ENCODE peak calls at places on chromosomes 3 and 15, in five cellular contexts. P is breast epithelium, G is AG09309, S is AG04450, A is dorsolateral prefrontal cortex. O is an unnamed sample.

GRCh38 chr3:66487475-66487874 is 13.3 kb downstream of the LRIG1 start:
- DNase-seq in P (no peak), G (no peak), S (no peak), A (no peak), O (no peak)

GRCh38 chr3:112333386-112334334 is 704 bp downstream of the CD200 start:
- DNase-seq in P (no peak), G (no peak), S (no peak), A (peak), O (peak)

GRCh38 chr3:168096210-168096795 is 579 bp upstream of the GOLIM4 start:
- DNase-seq in P (no peak), G (peak), S (peak), A (peak), O (peak)

GRCh38 chr15:41281236-41281635 is 50.2 kb downstream of the CHP1 start:
- DNase-seq in P (no peak), G (peak), S (peak), A (no peak), O (no peak)

GRCh38 chr3:192860464-192860863 is 57.2 kb downstream of the MB21D2 start:
- DNase-seq in P (no peak), G (no peak), S (no peak), A (no peak), O (no peak)

GRCh38 chr15:90558182-90558581 is 28.5 kb downstream of the CRTC3 start:
- DNase-seq in P (no peak), G (no peak), S (no peak), A (no peak), O (no peak)

GRCh38 chr3:45367451-45367850 is 20.9 kb upstream of the LARS2 start:
- DNase-seq in P (no peak), G (peak), S (peak), A (no peak), O (no peak)

GRCh38 chr3:183822631-183823030 is 2.7 kb downstream of the MAP6D1 start:
- DNase-seq in P (no peak), G (no peak), S (no peak), A (peak), O (no peak)

GRCh38 chr15:81337713-81338157 is 13.8 kb upstream of the STARD5 start:
- DNase-seq in P (no peak), G (no peak), S (no peak), A (no peak), O (no peak)

GRCh38 chr3:33277193-33277882 is at the start of gene FBXL2:
- DNase-seq in P (peak), G (no peak), S (peak), A (peak), O (peak)

GRCh38 chr3:71444028-71444860 is 139.3 kb downstream of the FOXP1 start:
- DNase-seq in P (peak), G (no peak), S (peak), A (no peak), O (no peak)

GRCh38 chr15:63461230-63461629 is 43.2 kb upstream of the USP3 start:
- DNase-seq in P (no peak), G (no peak), S (no peak), A (peak), O (no peak)

GRCh38 chr3:150663461-150663860 is 40.3 kb downstream of the ERICH6 start:
- DNase-seq in P (no peak), G (no peak), S (no peak), A (no peak), O (no peak)

GRCh38 chr3:108221403-108221802 is 821 bp downstream of the IFT57 start:
- DNase-seq in P (no peak), G (no peak), S (no peak), A (no peak), O (no peak)

GRCh38 chr3:170598091-170598502 is 12.2 kb upstream of the SLC7A14 start:
- DNase-seq in P (no peak), G (no peak), S (no peak), A (no peak), O (no peak)

GRCh38 chr3:50617911-50618481 is 1.0 kb downstream of the MAPKAPK3 start:
- DNase-seq in P (no peak), G (no peak), S (no peak), A (no peak), O (no peak)

GRCh38 chr3:120227710-120228347 is 57.2 kb downstream of the GPR156 start:
- DNase-seq in P (no peak), G (no peak), S (no peak), A (no peak), O (no peak)

GRCh38 chr3:47370887-47371697 is 9.7 kb upstream of the PTPN23 start:
- DNase-seq in P (no peak), G (no peak), S (no peak), A (no peak), O (no peak)

GRCh38 chr3:194475978-194476377 is 10.8 kb downstream of the ATP13A3 start:
- DNase-seq in P (no peak), G (no peak), S (no peak), A (no peak), O (no peak)

GRCh38 chr3:36991147-36991546 is 1.8 kb downstream of the EPM2AIP1 start:
- DNase-seq in P (no peak), G (no peak), S (no peak), A (no peak), O (no peak)

GRCh38 chr15:86863226-86863915 is 783.7 kb downstream of the AGBL1 start:
- DNase-seq in P (no peak), G (no peak), S (no peak), A (no peak), O (no peak)

GRCh38 chr3:139457066-139457465 is 19.2 kb downstream of the RBP2 start:
- DNase-seq in P (no peak), G (no peak), S (no peak), A (no peak), O (no peak)

GRCh38 chr3:2090512-2090911 is 8.2 kb upstream of the CNTN4 start:
- DNase-seq in P (no peak), G (no peak), S (no peak), A (no peak), O (no peak)

GRCh38 chr3:73950781-73951180 is 326.0 kb upstream of the PDZRN3 start:
- DNase-seq in P (no peak), G (no peak), S (no peak), A (no peak), O (no peak)

GRCh38 chr3:128245460-128245859 is 92.2 kb downstream of the EEFSEC start:
- DNase-seq in P (no peak), G (no peak), S (no peak), A (no peak), O (no peak)

GRCh38 chr3:139127101-139127500 is 82.4 kb upstream of the PRR23C start:
- DNase-seq in P (no peak), G (peak), S (peak), A (no peak), O (no peak)

GRCh38 chr3:163684651-163685050 is 1393.6 kb downstream of the SI start:
- DNase-seq in P (no peak), G (no peak), S (no peak), A (no peak), O (no peak)

GRCh38 chr15:100221461-100222348 is 120.1 kb downstream of the ADAMTS17 start:
- DNase-seq in P (no peak), G (no peak), S (no peak), A (no peak), O (no peak)

GRCh38 chr3:134903840-134904239 is 108.8 kb downstream of the EPHB1 start:
- DNase-seq in P (no peak), G (no peak), S (no peak), A (no peak), O (no peak)

GRCh38 chr15:77030928-77031375 is 36.0 kb downstream of the PSTPIP1 start:
- DNase-seq in P (peak), G (no peak), S (no peak), A (no peak), O (no peak)

GRCh38 chr15:39661776-39662175 is 80.9 kb downstream of the THBS1 start:
- DNase-seq in P (no peak), G (no peak), S (no peak), A (no peak), O (no peak)

GRCh38 chr3:68288050-68288449 is 633.6 kb upstream of the SUCLG2 start:
- DNase-seq in P (no peak), G (no peak), S (no peak), A (no peak), O (no peak)

GRCh38 chr3:143283432-143284128 is 164.0 kb downstream of the CHST2 start:
- DNase-seq in P (no peak), G (peak), S (no peak), A (no peak), O (no peak)

GRCh38 chr3:176855213-176855612 is 342.1 kb downstream of the TBL1XR1 start:
- DNase-seq in P (no peak), G (no peak), S (no peak), A (no peak), O (no peak)

DNA sequence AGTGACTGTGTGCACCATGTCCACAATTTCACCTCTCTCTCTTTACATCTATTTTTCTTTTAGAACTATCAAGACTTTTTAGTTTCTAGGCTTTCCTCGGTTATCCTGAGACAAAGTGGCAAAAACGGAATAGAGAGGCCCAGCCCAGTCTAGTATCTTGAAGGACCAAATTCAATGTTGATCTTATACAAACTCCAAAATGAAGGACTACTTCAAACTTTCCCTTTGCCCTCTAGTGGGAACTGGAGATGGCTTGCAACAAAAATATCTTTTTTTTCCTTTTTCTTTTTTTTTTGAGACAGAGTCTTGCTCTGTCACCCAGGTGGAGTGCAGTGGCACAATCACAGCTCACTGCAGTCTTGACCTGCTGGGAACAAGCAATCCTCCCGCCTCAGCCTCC is 338.5 kb upstream of the UMPS start:
- DNase-seq in P (no peak), G (no peak), S (no peak), A (no peak), O (no peak)
- TF ChIP-seq CTCF in P (no peak), G (peak), S (no peak), A (no peak), O (no peak)

DNA sequence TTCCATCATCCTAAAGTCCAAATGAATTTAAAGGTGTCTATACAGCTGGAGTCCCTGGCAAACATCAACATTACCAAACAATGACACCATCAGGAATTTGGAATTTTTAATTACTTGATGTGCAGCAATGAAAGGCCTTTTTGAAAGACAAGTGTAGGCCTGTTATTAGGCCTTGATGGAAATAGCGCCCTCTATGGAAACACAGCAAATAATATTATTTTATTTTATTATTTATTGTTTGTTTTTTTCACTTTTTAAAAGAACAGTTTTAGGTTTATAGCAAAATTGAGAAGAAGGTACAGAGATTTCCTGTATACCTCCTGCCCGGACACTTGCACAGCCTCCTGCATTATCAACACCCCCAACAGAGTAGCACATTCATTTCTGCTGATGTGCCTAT is 18.1 kb upstream of the OR5AC2 start:
- DNase-seq in P (no peak), G (no peak), S (no peak), A (no peak), O (no peak)
- TF ChIP-seq CTCF in P (no peak), G (no peak), S (no peak), A (peak), O (peak)

GRCh38 chr15:49225572-49226281 is 55.7 kb downstream of the GALK2 start:
- DNase-seq in P (no peak), G (no peak), S (no peak), A (no peak), O (no peak)
- TF ChIP-seq CTCF in P (no peak), G (no peak), S (peak), A (no peak), O (no peak)

GRCh38 chr3:157089455-157090221 is 70.3 kb downstream of the CCNL1 start:
- DNase-seq in P (no peak), G (no peak), S (no peak), A (no peak), O (no peak)

GRCh38 chr3:157087398-157088132 is 72.4 kb downstream of the CCNL1 start:
- DNase-seq in P (no peak), G (no peak), S (no peak), A (no peak), O (no peak)

GRCh38 chr3:157086775-157087174 is 73.2 kb downstream of the CCNL1 start:
- DNase-seq in P (no peak), G (no peak), S (no peak), A (no peak), O (no peak)

GRCh38 chr3:157088133-157088488 is 71.8 kb downstream of the CCNL1 start:
- DNase-seq in P (no peak), G (no peak), S (no peak), A (no peak), O (no peak)

GRCh38 chr3:157088506-157089454 is 71.2 kb downstream of the CCNL1 start:
- DNase-seq in P (peak), G (peak), S (peak), A (peak), O (peak)
- TF ChIP-seq CTCF in P (peak), G (peak), S (no peak), A (peak), O (no peak)

GRCh38 chr3:140898340-140899180 is 43.1 kb upstream of the SLC25A36 start:
- DNase-seq in P (no peak), G (peak), S (peak), A (no peak), O (no peak)
- TF ChIP-seq CTCF in P (peak), G (peak), S (peak), A (peak), O (peak)

DNA sequence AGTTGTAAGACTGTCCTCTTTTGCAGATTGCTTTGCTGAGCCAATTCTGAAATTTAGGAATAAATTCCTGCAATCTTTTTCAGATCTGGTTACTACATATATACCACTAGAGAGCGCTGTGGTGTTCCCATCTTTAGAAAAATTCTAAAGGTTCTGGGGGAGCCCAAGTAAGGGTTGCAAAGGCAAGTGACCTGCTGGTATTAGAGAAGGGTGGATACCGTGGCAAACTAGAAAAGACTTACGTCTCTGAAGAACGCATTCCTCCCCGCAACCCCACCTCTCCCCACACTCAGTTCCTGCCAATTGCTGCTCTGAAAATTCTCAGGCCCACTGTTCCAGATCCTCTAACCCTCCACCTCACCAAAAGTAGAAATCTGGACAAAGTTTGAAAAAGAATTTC is 48.5 kb downstream of the EFHB start:
- DNase-seq in P (no peak), G (no peak), S (no peak), A (no peak), O (no peak)
- TF ChIP-seq CTCF in P (no peak), G (peak), S (peak), A (peak), O (peak)

O was measured in mesothelial cell of epicardium.